ENCODE peak calls at places on chromosomes 2 and 18, in nine cellular contexts. One of them, this sample, is unnamed.
A peak's percentile ranks its signal among the peaks of the same experiment; 100 is the strongest.

GRCh38 chr18:3603460-3604259 is 153.7 kb downstream of the TGIF1 start:
- DNase-seq in lung: no peak
- DNase-seq in OCI-LY7: peak; percentile 43
- DNase-seq in left ventricle myocardium inferior: no peak
- DNase-seq in endothelial cell: peak; percentile 22
- DNase-seq in cardiac fibroblast: peak; percentile 97
- DNase-seq in choroid plexus epithelial cell: peak; percentile 98
- DNase-seq in fibroblast of pulmonary artery: peak; percentile 98
- DNase-seq in AG09319: peak; percentile 97
- DNase-seq in this sample: peak; percentile 92

GRCh38 chr2:62654423-62654791 is 51.1 kb upstream of the EHBP1 start:
- DNase-seq in choroid plexus epithelial cell: peak; percentile 31
- DNase-seq in AG09319: no peak
- DNase-seq in left ventricle myocardium inferior: no peak
- DNase-seq in fibroblast of pulmonary artery: no peak
- DNase-seq in cardiac fibroblast: no peak
- DNase-seq in OCI-LY7: no peak
- DNase-seq in endothelial cell: no peak
- DNase-seq in lung: no peak
- DNase-seq in this sample: peak; percentile 50

GRCh38 chr2:240619506-240620148 is 5.7 kb upstream of the GPR35 start:
- DNase-seq in endothelial cell: no peak
- DNase-seq in fibroblast of pulmonary artery: no peak
- DNase-seq in left ventricle myocardium inferior: peak; percentile 5
- DNase-seq in choroid plexus epithelial cell: no peak
- DNase-seq in cardiac fibroblast: no peak
- DNase-seq in AG09319: no peak
- DNase-seq in lung: no peak
- DNase-seq in OCI-LY7: no peak
- DNase-seq in this sample: no peak

GRCh38 chr18:46542545-46542944 is 114.5 kb downstream of the LOXHD1 start:
- DNase-seq in lung: no peak
- DNase-seq in AG09319: no peak
- DNase-seq in choroid plexus epithelial cell: peak; percentile 2
- DNase-seq in OCI-LY7: no peak
- DNase-seq in cardiac fibroblast: no peak
- DNase-seq in fibroblast of pulmonary artery: peak; percentile 1
- DNase-seq in left ventricle myocardium inferior: no peak
- DNase-seq in endothelial cell: peak; percentile 23
- DNase-seq in this sample: peak; percentile 59

GRCh38 chr2:74491671-74492544 is 7.5 kb downstream of the LBX2 start:
- DNase-seq in lung: no peak
- DNase-seq in endothelial cell: no peak
- DNase-seq in OCI-LY7: no peak
- DNase-seq in choroid plexus epithelial cell: no peak
- DNase-seq in fibroblast of pulmonary artery: no peak
- DNase-seq in AG09319: no peak
- DNase-seq in cardiac fibroblast: no peak
- DNase-seq in left ventricle myocardium inferior: no peak
- DNase-seq in this sample: no peak

GRCh38 chr2:10831387-10831985 is 18.9 kb upstream of the PDIA6 start:
- DNase-seq in OCI-LY7: no peak
- DNase-seq in left ventricle myocardium inferior: no peak
- DNase-seq in choroid plexus epithelial cell: no peak
- DNase-seq in AG09319: no peak
- DNase-seq in fibroblast of pulmonary artery: no peak
- DNase-seq in lung: no peak
- DNase-seq in cardiac fibroblast: no peak
- DNase-seq in endothelial cell: no peak
- DNase-seq in this sample: no peak

GRCh38 chr18:63025251-63025710 is 294.3 kb downstream of the BCL2 start:
- DNase-seq in AG09319: no peak
- DNase-seq in cardiac fibroblast: no peak
- DNase-seq in OCI-LY7: no peak
- DNase-seq in left ventricle myocardium inferior: no peak
- DNase-seq in lung: no peak
- DNase-seq in endothelial cell: peak; percentile 55
- DNase-seq in choroid plexus epithelial cell: peak; percentile 13
- DNase-seq in fibroblast of pulmonary artery: peak; percentile 4
- DNase-seq in this sample: peak; percentile 56

GRCh38 chr18:42048150-42048549 is 93.1 kb downstream of the PIK3C3 start:
- DNase-seq in cardiac fibroblast: peak; percentile 80
- DNase-seq in fibroblast of pulmonary artery: peak; percentile 87
- DNase-seq in OCI-LY7: no peak
- DNase-seq in left ventricle myocardium inferior: no peak
- DNase-seq in lung: no peak
- DNase-seq in endothelial cell: no peak
- DNase-seq in choroid plexus epithelial cell: peak; percentile 94
- DNase-seq in AG09319: peak; percentile 58
- DNase-seq in this sample: peak; percentile 92

GRCh38 chr2:27441958-27442281 is 261 bp upstream of the KRTCAP3 start:
- DNase-seq in cardiac fibroblast: no peak
- DNase-seq in fibroblast of pulmonary artery: no peak
- DNase-seq in lung: no peak
- DNase-seq in OCI-LY7: no peak
- DNase-seq in choroid plexus epithelial cell: no peak
- DNase-seq in left ventricle myocardium inferior: no peak
- DNase-seq in endothelial cell: no peak
- DNase-seq in AG09319: no peak
- DNase-seq in this sample: no peak

GRCh38 chr2:238380785-238381184 is 45.9 kb upstream of the ASB1 start:
- DNase-seq in choroid plexus epithelial cell: peak; percentile 57
- DNase-seq in lung: no peak
- DNase-seq in fibroblast of pulmonary artery: peak; percentile 74
- DNase-seq in OCI-LY7: no peak
- DNase-seq in cardiac fibroblast: peak; percentile 64
- DNase-seq in AG09319: no peak
- DNase-seq in left ventricle myocardium inferior: no peak
- DNase-seq in endothelial cell: no peak
- DNase-seq in this sample: peak; percentile 15

GRCh38 chr2:85602476-85603234 is at the start of gene TMEM150A:
- DNase-seq in lung: peak; percentile 94
- DNase-seq in AG09319: peak; percentile 60
- DNase-seq in choroid plexus epithelial cell: peak; percentile 91
- DNase-seq in fibroblast of pulmonary artery: peak; percentile 92
- DNase-seq in cardiac fibroblast: peak; percentile 94
- DNase-seq in endothelial cell: peak; percentile 89
- DNase-seq in left ventricle myocardium inferior: peak; percentile 96
- DNase-seq in OCI-LY7: peak; percentile 92
- DNase-seq in this sample: peak; percentile 90

GRCh38 chr2:201432038-201432437 is 19.2 kb downstream of the TRAK2 start:
- DNase-seq in AG09319: no peak
- DNase-seq in choroid plexus epithelial cell: peak; percentile 72
- DNase-seq in OCI-LY7: no peak
- DNase-seq in left ventricle myocardium inferior: no peak
- DNase-seq in lung: no peak
- DNase-seq in endothelial cell: no peak
- DNase-seq in cardiac fibroblast: peak; percentile 72
- DNase-seq in fibroblast of pulmonary artery: peak; percentile 75
- DNase-seq in this sample: peak; percentile 40

GRCh38 chr2:127398239-127398590 is 10.4 kb upstream of the MAP3K2 start:
- DNase-seq in AG09319: peak; percentile 65
- DNase-seq in choroid plexus epithelial cell: peak; percentile 92
- DNase-seq in endothelial cell: no peak
- DNase-seq in left ventricle myocardium inferior: peak; percentile 76
- DNase-seq in cardiac fibroblast: peak; percentile 87
- DNase-seq in OCI-LY7: no peak
- DNase-seq in lung: peak; percentile 89
- DNase-seq in fibroblast of pulmonary artery: peak; percentile 89
- DNase-seq in this sample: peak; percentile 96

GRCh38 chr2:133209325-133209724 is 358.9 kb downstream of the NCKAP5 start:
- DNase-seq in endothelial cell: no peak
- DNase-seq in fibroblast of pulmonary artery: no peak
- DNase-seq in cardiac fibroblast: no peak
- DNase-seq in left ventricle myocardium inferior: no peak
- DNase-seq in lung: no peak
- DNase-seq in choroid plexus epithelial cell: no peak
- DNase-seq in AG09319: no peak
- DNase-seq in OCI-LY7: no peak
- DNase-seq in this sample: no peak

GRCh38 chr2:160225722-160226121 is 25.6 kb upstream of the ITGB6 start:
- DNase-seq in left ventricle myocardium inferior: no peak
- DNase-seq in lung: no peak
- DNase-seq in cardiac fibroblast: no peak
- DNase-seq in AG09319: no peak
- DNase-seq in choroid plexus epithelial cell: no peak
- DNase-seq in fibroblast of pulmonary artery: no peak
- DNase-seq in endothelial cell: no peak
- DNase-seq in OCI-LY7: no peak
- DNase-seq in this sample: peak; percentile 89

GRCh38 chr18:63869851-63870250 is 17.7 kb upstream of the SERPINB2 start:
- DNase-seq in OCI-LY7: no peak
- DNase-seq in endothelial cell: no peak
- DNase-seq in AG09319: no peak
- DNase-seq in fibroblast of pulmonary artery: no peak
- DNase-seq in cardiac fibroblast: no peak
- DNase-seq in left ventricle myocardium inferior: no peak
- DNase-seq in lung: no peak
- DNase-seq in choroid plexus epithelial cell: no peak
- DNase-seq in this sample: peak; percentile 46

GRCh38 chr2:39728941-39729351 is 50.1 kb downstream of the THUMPD2 start:
- DNase-seq in left ventricle myocardium inferior: no peak
- DNase-seq in endothelial cell: peak; percentile 48
- DNase-seq in AG09319: no peak
- DNase-seq in OCI-LY7: peak; percentile 59
- DNase-seq in cardiac fibroblast: peak; percentile 52
- DNase-seq in choroid plexus epithelial cell: peak; percentile 73
- DNase-seq in fibroblast of pulmonary artery: peak; percentile 55
- DNase-seq in lung: no peak
- DNase-seq in this sample: peak; percentile 43
- TF ChIP-seq CTCF in left ventricle myocardium inferior: peak; percentile 73
- TF ChIP-seq CTCF in endothelial cell: peak; percentile 89
- TF ChIP-seq CTCF in AG09319: peak; percentile 45
- TF ChIP-seq CTCF in OCI-LY7: peak; percentile 91
- TF ChIP-seq CTCF in cardiac fibroblast: peak; percentile 78
- TF ChIP-seq CTCF in choroid plexus epithelial cell: peak; percentile 87
- TF ChIP-seq CTCF in fibroblast of pulmonary artery: peak; percentile 79
- TF ChIP-seq CTCF in lung: peak; percentile 2
- TF ChIP-seq CTCF in this sample: peak; percentile 69

GRCh38 chr2:18410543-18410942 is 149.9 kb downstream of the RDH14 start:
- DNase-seq in endothelial cell: no peak
- DNase-seq in AG09319: no peak
- DNase-seq in cardiac fibroblast: no peak
- DNase-seq in lung: no peak
- DNase-seq in OCI-LY7: no peak
- DNase-seq in fibroblast of pulmonary artery: no peak
- DNase-seq in choroid plexus epithelial cell: no peak
- DNase-seq in left ventricle myocardium inferior: no peak
- DNase-seq in this sample: no peak
- TF ChIP-seq CTCF in endothelial cell: no peak
- TF ChIP-seq CTCF in AG09319: no peak
- TF ChIP-seq CTCF in cardiac fibroblast: no peak
- TF ChIP-seq CTCF in lung: no peak
- TF ChIP-seq CTCF in OCI-LY7: no peak
- TF ChIP-seq CTCF in fibroblast of pulmonary artery: peak; percentile 10
- TF ChIP-seq CTCF in choroid plexus epithelial cell: no peak
- TF ChIP-seq CTCF in left ventricle myocardium inferior: no peak
- TF ChIP-seq CTCF in this sample: no peak

GRCh38 chr18:39841133-39842041 is 2113.6 kb upstream of the PIK3C3 start:
- DNase-seq in endothelial cell: peak; percentile 62
- DNase-seq in fibroblast of pulmonary artery: peak; percentile 85
- DNase-seq in lung: peak; percentile 52
- DNase-seq in OCI-LY7: no peak
- DNase-seq in AG09319: peak; percentile 14
- DNase-seq in cardiac fibroblast: peak; percentile 84
- DNase-seq in left ventricle myocardium inferior: no peak
- DNase-seq in choroid plexus epithelial cell: peak; percentile 92
- DNase-seq in this sample: peak; percentile 67
- TF ChIP-seq CTCF in endothelial cell: no peak
- TF ChIP-seq CTCF in fibroblast of pulmonary artery: peak; percentile 50
- TF ChIP-seq CTCF in lung: no peak
- TF ChIP-seq CTCF in OCI-LY7: no peak
- TF ChIP-seq CTCF in AG09319: peak; percentile 45
- TF ChIP-seq CTCF in cardiac fibroblast: peak; percentile 43
- TF ChIP-seq CTCF in left ventricle myocardium inferior: no peak
- TF ChIP-seq CTCF in choroid plexus epithelial cell: peak; percentile 69
- TF ChIP-seq CTCF in this sample: peak; percentile 38

DNA sequence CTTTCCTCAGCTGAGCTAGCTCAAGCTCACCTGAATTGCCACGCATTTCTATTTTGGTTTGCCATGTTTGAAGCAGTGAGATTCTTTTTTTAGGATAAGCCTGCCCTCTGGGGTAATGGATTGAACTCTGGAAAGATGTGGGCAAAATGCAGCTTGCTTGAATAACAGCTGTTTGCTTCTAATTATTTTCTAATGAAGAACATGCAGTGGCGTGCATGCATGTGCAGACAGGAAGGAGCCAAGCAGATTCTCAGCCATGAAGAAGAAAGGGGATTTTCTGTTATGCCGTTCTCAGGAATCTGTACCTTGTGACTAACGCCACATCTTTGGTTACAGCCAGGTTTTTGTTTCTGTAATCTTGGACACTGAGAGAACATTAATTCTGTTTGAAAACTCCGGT is 171.2 kb downstream of the ANTXR1 start:
- DNase-seq in endothelial cell: no peak
- DNase-seq in AG09319: peak; percentile 59
- DNase-seq in left ventricle myocardium inferior: no peak
- DNase-seq in OCI-LY7: no peak
- DNase-seq in choroid plexus epithelial cell: peak; percentile 14
- DNase-seq in fibroblast of pulmonary artery: no peak
- DNase-seq in lung: no peak
- DNase-seq in cardiac fibroblast: no peak
- DNase-seq in this sample: no peak
- TF ChIP-seq CTCF in endothelial cell: no peak
- TF ChIP-seq CTCF in AG09319: no peak
- TF ChIP-seq CTCF in left ventricle myocardium inferior: no peak
- TF ChIP-seq CTCF in OCI-LY7: no peak
- TF ChIP-seq CTCF in choroid plexus epithelial cell: no peak
- TF ChIP-seq CTCF in fibroblast of pulmonary artery: no peak
- TF ChIP-seq CTCF in lung: no peak
- TF ChIP-seq CTCF in cardiac fibroblast: no peak
- TF ChIP-seq CTCF in this sample: no peak

GRCh38 chr2:207673431-207673830 is 38.0 kb upstream of the CCNYL1 start:
- DNase-seq in OCI-LY7: no peak
- DNase-seq in endothelial cell: no peak
- DNase-seq in AG09319: no peak
- DNase-seq in lung: no peak
- DNase-seq in cardiac fibroblast: no peak
- DNase-seq in choroid plexus epithelial cell: no peak
- DNase-seq in left ventricle myocardium inferior: no peak
- DNase-seq in fibroblast of pulmonary artery: no peak
- DNase-seq in this sample: no peak

GRCh38 chr2:207676827-207677354 is 34.5 kb upstream of the CCNYL1 start:
- DNase-seq in AG09319: peak; percentile 49
- DNase-seq in lung: no peak
- DNase-seq in left ventricle myocardium inferior: no peak
- DNase-seq in cardiac fibroblast: peak; percentile 91
- DNase-seq in choroid plexus epithelial cell: peak; percentile 91
- DNase-seq in OCI-LY7: no peak
- DNase-seq in fibroblast of pulmonary artery: peak; percentile 90
- DNase-seq in endothelial cell: no peak
- DNase-seq in this sample: peak; percentile 62

GRCh38 chr2:207670887-207671286 is 40.6 kb upstream of the CCNYL1 start:
- DNase-seq in lung: no peak
- DNase-seq in left ventricle myocardium inferior: no peak
- DNase-seq in cardiac fibroblast: no peak
- DNase-seq in choroid plexus epithelial cell: no peak
- DNase-seq in OCI-LY7: no peak
- DNase-seq in AG09319: no peak
- DNase-seq in endothelial cell: no peak
- DNase-seq in fibroblast of pulmonary artery: no peak
- DNase-seq in this sample: no peak

GRCh38 chr2:207674266-207674774 is 37.1 kb upstream of the CCNYL1 start:
- DNase-seq in AG09319: no peak
- DNase-seq in endothelial cell: no peak
- DNase-seq in OCI-LY7: no peak
- DNase-seq in left ventricle myocardium inferior: no peak
- DNase-seq in lung: no peak
- DNase-seq in choroid plexus epithelial cell: no peak
- DNase-seq in fibroblast of pulmonary artery: no peak
- DNase-seq in cardiac fibroblast: no peak
- DNase-seq in this sample: no peak

GRCh38 chr2:207674826-207675225 is 36.6 kb upstream of the CCNYL1 start:
- DNase-seq in left ventricle myocardium inferior: no peak
- DNase-seq in AG09319: no peak
- DNase-seq in fibroblast of pulmonary artery: no peak
- DNase-seq in choroid plexus epithelial cell: no peak
- DNase-seq in lung: no peak
- DNase-seq in endothelial cell: no peak
- DNase-seq in cardiac fibroblast: no peak
- DNase-seq in OCI-LY7: no peak
- DNase-seq in this sample: no peak
- TF ChIP-seq CTCF in left ventricle myocardium inferior: no peak
- TF ChIP-seq CTCF in AG09319: no peak
- TF ChIP-seq CTCF in fibroblast of pulmonary artery: no peak
- TF ChIP-seq CTCF in choroid plexus epithelial cell: no peak
- TF ChIP-seq CTCF in lung: no peak
- TF ChIP-seq CTCF in endothelial cell: no peak
- TF ChIP-seq CTCF in cardiac fibroblast: no peak
- TF ChIP-seq CTCF in OCI-LY7: no peak
- TF ChIP-seq CTCF in this sample: no peak

This sample was measured in MCF 10A.